ENCODE peak calls at places on chromosomes 2 and 18, in five cellular contexts. B is naive thymus-derived CD4-positive, alpha-beta T cell; A is HCT116; M is RWPE1; S is stomach. N is an unnamed sample.

GRCh38 chr2:173355866-173356508 is 1.3 kb downstream of the CDCA7 start:
- DNase-seq in B (no peak), A (no peak), M (peak; percentile 64), S (no peak), N (no peak)

GRCh38 chr2:236857781-236858180 is 227.9 kb upstream of the COPS8 start:
- DNase-seq in B (no peak), A (no peak), M (no peak), S (no peak), N (no peak)

GRCh38 chr2:121993682-121994081 is 238.2 kb downstream of the TSN start:
- DNase-seq in B (no peak), A (no peak), M (no peak), S (no peak), N (no peak)

GRCh38 chr18:832085-832681 is 20.1 kb upstream of the YES1 start:
- DNase-seq in B (no peak), A (peak; percentile 29), M (no peak), S (peak; percentile 32), N (peak; percentile 94)

GRCh38 chr18:13266208-13267100 is 47.9 kb downstream of the LDLRAD4 start:
- DNase-seq in B (no peak), A (no peak), M (no peak), S (no peak), N (no peak)

GRCh38 chr2:207879536-207879935 is 109.8 kb upstream of the FZD5 start:
- DNase-seq in B (no peak), A (no peak), M (no peak), S (no peak), N (no peak)

GRCh38 chr18:55706893-55707292 is 118.9 kb upstream of the TCF4 start:
- DNase-seq in B (no peak), A (no peak), M (no peak), S (no peak), N (no peak)

GRCh38 chr2:185859506-185859905 is 120.9 kb downstream of the FSIP2 start:
- DNase-seq in B (no peak), A (no peak), M (no peak), S (no peak), N (no peak)

GRCh38 chr2:41782306-41783158 is 265.3 kb upstream of the PKDCC start:
- DNase-seq in B (no peak), A (peak; percentile 24), M (peak; percentile 46), S (no peak), N (no peak)

GRCh38 chr18:400466-400865 is 100.0 kb downstream of the COLEC12 start:
- DNase-seq in B (no peak), A (no peak), M (no peak), S (no peak), N (no peak)

GRCh38 chr2:203489531-203489930 is 45.6 kb downstream of the RAPH1 start:
- DNase-seq in B (no peak), A (no peak), M (no peak), S (no peak), N (no peak)

GRCh38 chr2:184004289-184004944 is 593.9 kb upstream of the ZNF804A start:
- DNase-seq in B (no peak), A (no peak), M (no peak), S (no peak), N (no peak)

GRCh38 chr2:16170675-16171424 is 230.5 kb downstream of the MYCN start:
- DNase-seq in B (no peak), A (no peak), M (no peak), S (no peak), N (no peak)

GRCh38 chr18:9706081-9706935 is 1.8 kb upstream of the RAB31 start:
- DNase-seq in B (no peak), A (no peak), M (no peak), S (no peak), N (no peak)

GRCh38 chr18:73646196-73646595 is 501.4 kb downstream of the FBXO15 start:
- DNase-seq in B (no peak), A (no peak), M (no peak), S (no peak), N (no peak)

GRCh38 chr2:26172189-26172865 is 561 bp upstream of the GAREM2 start:
- DNase-seq in B (no peak), A (no peak), M (no peak), S (no peak), N (peak; percentile 67)

GRCh38 chr18:35171315-35171987 is 69.4 kb upstream of the ZNF397 start:
- DNase-seq in B (no peak), A (no peak), M (no peak), S (no peak), N (no peak)

GRCh38 chr2:74617123-74617522 is 31.0 kb downstream of the M1AP start:
- DNase-seq in B (no peak), A (no peak), M (no peak), S (no peak), N (no peak)

GRCh38 chr2:28434600-28434989 is 41.9 kb downstream of the FOSL2 start:
- DNase-seq in B (no peak), A (no peak), M (no peak), S (no peak), N (no peak)

GRCh38 chr2:130936451-130936850 is 99.7 kb downstream of the ARHGEF4 start:
- DNase-seq in B (no peak), A (no peak), M (no peak), S (no peak), N (no peak)

GRCh38 chr2:15560404-15560987 is 638 bp downstream of the NBAS start:
- DNase-seq in B (no peak), A (no peak), M (peak; percentile 38), S (no peak), N (no peak)

GRCh38 chr2:109208071-109208950 is 79.3 kb downstream of the SH3RF3 start:
- DNase-seq in B (no peak), A (no peak), M (no peak), S (no peak), N (no peak)

GRCh38 chr2:207135340-207135739 is 30.4 kb downstream of the KLF7 start:
- DNase-seq in B (no peak), A (no peak), M (peak; percentile 54), S (no peak), N (no peak)

GRCh38 chr2:8472545-8473361 is 209.1 kb upstream of the ID2 start:
- DNase-seq in B (no peak), A (no peak), M (no peak), S (no peak), N (no peak)

GRCh38 chr2:166170356-166170755 is 42.5 kb upstream of the SCN1A start:
- DNase-seq in B (no peak), A (no peak), M (no peak), S (no peak), N (no peak)

GRCh38 chr18:46035701-46036680 is 36.1 kb downstream of the PSTPIP2 start:
- DNase-seq in B (no peak), A (no peak), M (no peak), S (no peak), N (no peak)

GRCh38 chr2:136006658-136007057 is 21.2 kb upstream of the DARS1 start:
- DNase-seq in B (no peak), A (no peak), M (no peak), S (no peak), N (no peak)

GRCh38 chr2:136008205-136008865 is 22.9 kb upstream of the DARS1 start:
- DNase-seq in B (peak; percentile 30), A (no peak), M (no peak), S (peak; percentile 52), N (no peak)

GRCh38 chr2:136001147-136001546 is 15.7 kb upstream of the DARS1 start:
- DNase-seq in B (no peak), A (no peak), M (no peak), S (no peak), N (no peak)

GRCh38 chr2:136004920-136005319 is 19.5 kb upstream of the DARS1 start:
- DNase-seq in B (no peak), A (no peak), M (no peak), S (no peak), N (no peak)

GRCh38 chr2:136005462-136006205 is 20.2 kb upstream of the DARS1 start:
- DNase-seq in B (no peak), A (no peak), M (no peak), S (no peak), N (no peak)
- H3K27ac ChIP-seq in B (no peak overlapping the region), A (no peak overlapping the region), M (no peak overlapping the region), S (no peak overlapping the region), N (no peak overlapping the region)

GRCh38 chr18:47832348-47832747 is 98.1 kb downstream of the SMAD2 start:
- DNase-seq in B (no peak), A (no peak), M (no peak), S (no peak), N (no peak)

GRCh38 chr18:47829831-47830230 is 100.6 kb downstream of the SMAD2 start:
- DNase-seq in B (no peak), A (no peak), M (no peak), S (no peak), N (no peak)

GRCh38 chr18:47830772-47831171 is 99.7 kb downstream of the SMAD2 start:
- DNase-seq in B (no peak), A (no peak), M (no peak), S (no peak), N (no peak)

GRCh38 chr18:47826157-47827074 is 104.0 kb downstream of the SMAD2 start:
- DNase-seq in B (no peak), A (no peak), M (no peak), S (no peak), N (no peak)
- H3K27ac ChIP-seq in B (no peak overlapping the region), A (no peak overlapping the region), M (no peak overlapping the region), S (no peak overlapping the region), N (no peak overlapping the region)

DNA sequence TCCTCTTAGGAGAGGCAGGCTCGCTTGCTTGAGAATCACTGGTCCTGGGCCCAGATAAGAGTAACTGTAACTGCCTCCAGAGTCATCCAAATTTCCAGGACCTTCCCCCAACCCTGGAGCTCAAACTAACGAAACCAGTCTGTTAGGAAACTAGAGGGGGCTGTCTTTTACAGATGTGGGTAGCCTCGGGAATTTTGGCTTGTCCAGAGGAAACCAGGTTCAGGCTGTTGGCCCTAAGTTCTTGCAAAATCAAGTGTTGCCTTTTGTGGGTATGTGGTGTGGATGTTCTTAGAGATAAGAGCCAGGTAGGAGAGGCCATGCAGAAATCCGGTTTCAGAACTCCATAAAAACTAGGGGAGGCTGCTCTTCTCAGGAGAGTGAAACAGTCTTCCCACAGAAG is 125.0 kb upstream of the DLX2 start:
- DNase-seq in B (no peak), A (no peak), M (no peak), S (no peak), N (no peak)
- H3K27ac ChIP-seq in B (no peak overlapping the region), A (no peak overlapping the region), M (peak overlapping the region; percentile 99), S (no peak overlapping the region), N (no peak overlapping the region)

GRCh38 chr18:50523165-50523564 is 36.7 kb upstream of the MAPK4 start:
- DNase-seq in B (no peak), A (no peak), M (no peak), S (no peak), N (no peak)
- H3K27ac ChIP-seq in B (no peak overlapping the region), A (no peak overlapping the region), M (no peak overlapping the region), S (no peak overlapping the region), N (no peak overlapping the region)